ENCODE peak calls at places on chromosome 18, in nine cellular contexts. X is adrenal gland, U is breast epithelium, Z is fibroblast of lung, G is body of pancreas, B is A673, N is psoas muscle, H is Peyer's patch, R is mucosa of descending colon. C is an unnamed sample.

GRCh38 chr18:54204883-54205282 is 19.6 kb downstream of the MBD2 start:
- DNase-seq in X (no peak), U (no peak), Z (no peak), G (no peak), B (no peak), N (no peak), H (no peak), R (no peak), C (no peak)

GRCh38 chr18:53799134-53799533 is 425.3 kb downstream of the MBD2 start:
- DNase-seq in X (no peak), U (no peak), Z (peak; percentile 60), G (no peak), B (peak; percentile 11), N (no peak), H (no peak), R (no peak), C (no peak)

GRCh38 chr18:906416-907170 is 1.9 kb downstream of the ADCYAP1 start:
- DNase-seq in X (no peak), U (no peak), Z (no peak), G (peak; percentile 14), B (peak; percentile 72), N (no peak), H (no peak), R (no peak), C (no peak)

GRCh38 chr18:39842042-39842791 is 2112.8 kb upstream of the PIK3C3 start:
- DNase-seq in X (no peak), U (no peak), Z (no peak), G (no peak), B (peak; percentile 71), N (no peak), H (no peak), R (no peak), C (no peak)

GRCh38 chr18:53757346-53757745 is 467.1 kb downstream of the MBD2 start:
- DNase-seq in X (no peak), U (no peak), Z (peak; percentile 4), G (no peak), B (no peak), N (no peak), H (no peak), R (no peak), C (no peak)

GRCh38 chr18:44568343-44568742 is 112.3 kb upstream of the SETBP1 start:
- DNase-seq in X (no peak), U (peak; percentile 68), Z (no peak), G (no peak), B (no peak), N (no peak), H (no peak), R (no peak), C (peak; percentile 14)

GRCh38 chr18:48488388-48488850 is 50.4 kb upstream of the CTIF start:
- DNase-seq in X (peak; percentile 66), U (no peak), Z (peak; percentile 97), G (peak; percentile 87), B (peak; percentile 72), N (peak; percentile 42), H (peak; percentile 20), R (peak; percentile 88), C (peak; percentile 91)

GRCh38 chr18:50071393-50071792 is 123.6 kb downstream of the MYO5B start:
- DNase-seq in X (no peak), U (no peak), Z (no peak), G (no peak), B (no peak), N (no peak), H (no peak), R (no peak), C (no peak)

GRCh38 chr18:45621068-45621511 is 5.8 kb downstream of the SLC14A2 start:
- DNase-seq in X (peak; percentile 49), U (peak; percentile 19), Z (peak; percentile 25), G (peak; percentile 24), B (peak; percentile 67), N (peak; percentile 30), H (no peak), R (peak; percentile 43), C (peak; percentile 60)

GRCh38 chr18:61748024-61748423 is 144.8 kb downstream of the RNF152 start:
- DNase-seq in X (no peak), U (no peak), Z (no peak), G (no peak), B (no peak), N (no peak), H (no peak), R (no peak), C (peak; percentile 14)

GRCh38 chr18:24397131-24397693 is 412 bp downstream of the OSBPL1A start:
- DNase-seq in X (peak; percentile 67), U (peak; percentile 70), Z (peak; percentile 78), G (peak; percentile 75), B (peak; percentile 79), N (no peak), H (peak; percentile 58), R (peak; percentile 80), C (peak; percentile 74)

GRCh38 chr18:62018761-62019041 is 125.9 kb upstream of the RNF152 start:
- DNase-seq in X (no peak), U (no peak), Z (peak; percentile 35), G (no peak), B (no peak), N (no peak), H (no peak), R (no peak), C (no peak)

GRCh38 chr18:5868218-5868904 is 27.0 kb downstream of the TMEM200C start:
- DNase-seq in X (peak; percentile 80), U (peak; percentile 32), Z (peak; percentile 76), G (peak; percentile 82), B (peak; percentile 77), N (peak; percentile 34), H (no peak), R (peak; percentile 83), C (peak; percentile 72)

GRCh38 chr18:8253943-8254342 is 355.3 kb upstream of the RAB12 start:
- DNase-seq in X (no peak), U (no peak), Z (no peak), G (no peak), B (no peak), N (no peak), H (no peak), R (no peak), C (no peak)

GRCh38 chr18:48834421-48835011 is 116.2 kb downstream of the SMAD7 start:
- DNase-seq in X (peak; percentile 82), U (peak; percentile 45), Z (peak; percentile 94), G (peak; percentile 38), B (peak; percentile 98), N (peak; percentile 73), H (peak; percentile 79), R (peak; percentile 58), C (peak; percentile 42)

GRCh38 chr18:26119246-26119645 is 14.4 kb upstream of the PSMA8 start:
- DNase-seq in X (no peak), U (no peak), Z (peak; percentile 6), G (no peak), B (no peak), N (no peak), H (no peak), R (no peak), C (no peak)

GRCh38 chr18:45793295-45793965 is 32.0 kb upstream of the SIGLEC15 start:
- DNase-seq in X (peak; percentile 27), U (peak; percentile 67), Z (peak; percentile 89), G (no peak), B (no peak), N (no peak), H (no peak), R (no peak), C (no peak)

GRCh38 chr18:24763765-24764548 is 303.5 kb downstream of the HRH4 start:
- DNase-seq in X (no peak), U (peak; percentile 80), Z (peak; percentile 48), G (peak; percentile 12), B (peak; percentile 59), N (peak; percentile 25), H (no peak), R (no peak), C (no peak)

GRCh38 chr18:40789286-40789685 is 1165.7 kb upstream of the PIK3C3 start:
- DNase-seq in X (no peak), U (no peak), Z (peak; percentile 22), G (no peak), B (no peak), N (no peak), H (no peak), R (no peak), C (no peak)

GRCh38 chr18:1458547-1458946 is 553.9 kb downstream of the ADCYAP1 start:
- DNase-seq in X (no peak), U (no peak), Z (no peak), G (no peak), B (no peak), N (no peak), H (no peak), R (no peak), C (no peak)

GRCh38 chr18:8045890-8046289 is 478.8 kb downstream of the PTPRM start:
- DNase-seq in X (no peak), U (no peak), Z (peak; percentile 35), G (no peak), B (no peak), N (no peak), H (no peak), R (no peak), C (no peak)

GRCh38 chr18:38695559-38696270 is 1130.1 kb upstream of the CELF4 start:
- DNase-seq in X (no peak), U (no peak), Z (peak; percentile 5), G (no peak), B (no peak), N (no peak), H (no peak), R (no peak), C (no peak)

GRCh38 chr18:74498712-74499629 is 2.8 kb downstream of the CNDP2 start:
- DNase-seq in X (peak; percentile 35), U (peak; percentile 27), Z (peak; percentile 17), G (peak; percentile 70), B (no peak), N (peak; percentile 35), H (peak; percentile 86), R (peak; percentile 68), C (peak; percentile 92)
- H3K4me3 ChIP-seq in X (no peak overlapping the region), U (peak overlapping the region; percentile 52), Z (peak overlapping the region; percentile 1), G (no peak overlapping the region), B (no peak overlapping the region), N (peak overlapping the region; percentile 38), H (peak overlapping the region; percentile 27), R (no peak overlapping the region), C (peak overlapping the region; percentile 5)

GRCh38 chr18:77114564-77115391 is 17.8 kb downstream of the MBP start:
- DNase-seq in X (peak; percentile 63), U (peak; percentile 94), Z (peak; percentile 70), G (peak; percentile 93), B (no peak), N (peak; percentile 91), H (peak; percentile 31), R (peak; percentile 80), C (peak; percentile 74)
- H3K4me1 ChIP-seq in X (peaks cover 21% of the 10 kb centered on the region), U (peaks cover 8% of the 10 kb centered on the region), Z (peaks cover 6% of the 10 kb centered on the region), G (peaks cover 50% of the 10 kb centered on the region), B (no peaks in the 10 kb centered on the region), N (peaks cover 39% of the 10 kb centered on the region), H (no peaks in the 10 kb centered on the region), R (peaks cover 32% of the 10 kb centered on the region), C (peaks cover 10% of the 10 kb centered on the region)

GRCh38 chr18:79902640-79903039 is 48.8 kb downstream of the SLC66A2 start:
- DNase-seq in X (peak; percentile 13), U (no peak), Z (no peak), G (no peak), B (no peak), N (no peak), H (no peak), R (no peak), C (no peak)
- H3K9me3 ChIP-seq in X (no peaks in the 10 kb centered on the region), U (peaks cover 14% of the 10 kb centered on the region), Z (peaks cover 3% of the 10 kb centered on the region), G (no peaks in the 10 kb centered on the region), B (peaks cover 34% of the 10 kb centered on the region), N (no peaks in the 10 kb centered on the region), H (peaks cover 5% of the 10 kb centered on the region), R (peaks cover 31% of the 10 kb centered on the region), C (no peaks in the 10 kb centered on the region)

GRCh38 chr18:22469061-22469689 is 51.5 kb upstream of the CTAGE1 start:
- DNase-seq in X (no peak), U (no peak), Z (peak; percentile 44), G (no peak), B (no peak), N (no peak), H (no peak), R (no peak), C (no peak)
- H3K4me3 ChIP-seq in X (no peak overlapping the region), U (no peak overlapping the region), Z (no peak overlapping the region), G (no peak overlapping the region), B (no peak overlapping the region), N (no peak overlapping the region), H (no peak overlapping the region), R (no peak overlapping the region), C (no peak overlapping the region)